ENCODE peak calls at places on chromosome 12, in five cellular contexts. One of them, this sample, is unnamed.

GRCh38 chr12:96404683-96405082 is 4.4 kb upstream of the CDK17 start:
- DNase-seq in activated T-helper 1 cell treated with Interleukin-2 at 50 U/mL for 16 hours: no peak
- DNase-seq in aorta: no peak
- DNase-seq in NCI-H2029: no peak
- DNase-seq in effector CD4-positive, alpha-beta T cell: no peak
- DNase-seq in this sample: no peak

GRCh38 chr12:3611853-3612703 is 121.1 kb downstream of the PRMT8 start:
- DNase-seq in activated T-helper 1 cell treated with Interleukin-2 at 50 U/mL for 16 hours: no peak
- DNase-seq in aorta: peak; percentile 49
- DNase-seq in NCI-H2029: peak; percentile 32
- DNase-seq in effector CD4-positive, alpha-beta T cell: no peak
- DNase-seq in this sample: peak; percentile 47

GRCh38 chr12:70049596-70050360 is 193.5 kb upstream of the CNOT2 start:
- DNase-seq in aorta: no peak
- DNase-seq in effector CD4-positive, alpha-beta T cell: no peak
- DNase-seq in activated T-helper 1 cell treated with Interleukin-2 at 50 U/mL for 16 hours: no peak
- DNase-seq in NCI-H2029: no peak
- DNase-seq in this sample: no peak

GRCh38 chr12:107320031-107320928 is 226.9 kb upstream of the CRY1 start:
- DNase-seq in NCI-H2029: peak; percentile 46
- DNase-seq in effector CD4-positive, alpha-beta T cell: peak; percentile 71
- DNase-seq in aorta: no peak
- DNase-seq in activated T-helper 1 cell treated with Interleukin-2 at 50 U/mL for 16 hours: peak; percentile 70
- DNase-seq in this sample: peak; percentile 86

GRCh38 chr12:80778005-80778541 is 61.4 kb downstream of the MYF5 start:
- DNase-seq in NCI-H2029: peak; percentile 27
- DNase-seq in aorta: no peak
- DNase-seq in activated T-helper 1 cell treated with Interleukin-2 at 50 U/mL for 16 hours: no peak
- DNase-seq in effector CD4-positive, alpha-beta T cell: no peak
- DNase-seq in this sample: no peak

GRCh38 chr12:71439613-71440392 is at the start of gene LGR5:
- DNase-seq in effector CD4-positive, alpha-beta T cell: no peak
- DNase-seq in activated T-helper 1 cell treated with Interleukin-2 at 50 U/mL for 16 hours: no peak
- DNase-seq in NCI-H2029: no peak
- DNase-seq in aorta: peak; percentile 84
- DNase-seq in this sample: peak; percentile 73

GRCh38 chr12:117662220-117662619 is 300.8 kb upstream of the NOS1 start:
- DNase-seq in aorta: no peak
- DNase-seq in NCI-H2029: no peak
- DNase-seq in activated T-helper 1 cell treated with Interleukin-2 at 50 U/mL for 16 hours: no peak
- DNase-seq in effector CD4-positive, alpha-beta T cell: no peak
- DNase-seq in this sample: no peak

GRCh38 chr12:94771741-94772140 is 121.4 kb upstream of the TMCC3 start:
- DNase-seq in aorta: no peak
- DNase-seq in activated T-helper 1 cell treated with Interleukin-2 at 50 U/mL for 16 hours: no peak
- DNase-seq in NCI-H2029: no peak
- DNase-seq in effector CD4-positive, alpha-beta T cell: no peak
- DNase-seq in this sample: no peak

GRCh38 chr12:125239563-125239962 is 174.3 kb downstream of the AACS start:
- DNase-seq in NCI-H2029: no peak
- DNase-seq in aorta: no peak
- DNase-seq in effector CD4-positive, alpha-beta T cell: no peak
- DNase-seq in activated T-helper 1 cell treated with Interleukin-2 at 50 U/mL for 16 hours: no peak
- DNase-seq in this sample: no peak

GRCh38 chr12:90854136-90854689 is 100.8 kb downstream of the CCER1 start:
- DNase-seq in aorta: no peak
- DNase-seq in activated T-helper 1 cell treated with Interleukin-2 at 50 U/mL for 16 hours: no peak
- DNase-seq in NCI-H2029: peak; percentile 51
- DNase-seq in effector CD4-positive, alpha-beta T cell: no peak
- DNase-seq in this sample: no peak

GRCh38 chr12:98838282-98838681 is 193.2 kb downstream of the APAF1 start:
- DNase-seq in aorta: no peak
- DNase-seq in NCI-H2029: no peak
- DNase-seq in activated T-helper 1 cell treated with Interleukin-2 at 50 U/mL for 16 hours: no peak
- DNase-seq in effector CD4-positive, alpha-beta T cell: no peak
- DNase-seq in this sample: no peak

GRCh38 chr12:2291182-2291832 is 238.5 kb downstream of the CACNA1C start:
- DNase-seq in activated T-helper 1 cell treated with Interleukin-2 at 50 U/mL for 16 hours: no peak
- DNase-seq in effector CD4-positive, alpha-beta T cell: no peak
- DNase-seq in aorta: no peak
- DNase-seq in NCI-H2029: no peak
- DNase-seq in this sample: no peak